ENCODE peak calls at places on chromosomes 6 and 20, in ten cellular contexts. One of them, this sample, is unnamed.

GRCh38 chr6:25370175-25371036 is 91.2 kb downstream of the CARMIL1 start:
- DNase-seq in right atrium auricular region: no peak
- DNase-seq in osteoblast: no peak
- DNase-seq in transverse colon: peak; percentile 35
- DNase-seq in fibroblast of the aortic adventitia: no peak
- DNase-seq in PC-9: no peak
- DNase-seq in psoas muscle: no peak
- DNase-seq in cardiac fibroblast: no peak
- DNase-seq in fibroblast of pulmonary artery: no peak
- DNase-seq in ovary: no peak
- DNase-seq in this sample: no peak

GRCh38 chr6:125802943-125803377 is 12.2 kb downstream of the NCOA7 start:
- DNase-seq in right atrium auricular region: no peak
- DNase-seq in osteoblast: no peak
- DNase-seq in transverse colon: no peak
- DNase-seq in fibroblast of the aortic adventitia: peak; percentile 51
- DNase-seq in PC-9: no peak
- DNase-seq in psoas muscle: no peak
- DNase-seq in cardiac fibroblast: no peak
- DNase-seq in fibroblast of pulmonary artery: peak; percentile 58
- DNase-seq in ovary: no peak
- DNase-seq in this sample: no peak

GRCh38 chr20:17504326-17504897 is 26.8 kb downstream of the BFSP1 start:
- DNase-seq in right atrium auricular region: no peak
- DNase-seq in osteoblast: no peak
- DNase-seq in transverse colon: no peak
- DNase-seq in fibroblast of the aortic adventitia: peak; percentile 10
- DNase-seq in PC-9: peak; percentile 17
- DNase-seq in psoas muscle: no peak
- DNase-seq in cardiac fibroblast: no peak
- DNase-seq in fibroblast of pulmonary artery: no peak
- DNase-seq in ovary: peak; percentile 42
- DNase-seq in this sample: no peak

GRCh38 chr6:109869398-109870165 is 108.5 kb upstream of the GPR6 start:
- DNase-seq in right atrium auricular region: no peak
- DNase-seq in osteoblast: no peak
- DNase-seq in transverse colon: no peak
- DNase-seq in fibroblast of the aortic adventitia: peak; percentile 29
- DNase-seq in PC-9: no peak
- DNase-seq in psoas muscle: no peak
- DNase-seq in cardiac fibroblast: peak; percentile 14
- DNase-seq in fibroblast of pulmonary artery: peak; percentile 20
- DNase-seq in ovary: peak; percentile 60
- DNase-seq in this sample: no peak

GRCh38 chr6:139577124-139577800 is 202.8 kb upstream of the CITED2 start:
- DNase-seq in right atrium auricular region: no peak
- DNase-seq in osteoblast: no peak
- DNase-seq in transverse colon: no peak
- DNase-seq in fibroblast of the aortic adventitia: no peak
- DNase-seq in PC-9: no peak
- DNase-seq in psoas muscle: no peak
- DNase-seq in cardiac fibroblast: no peak
- DNase-seq in fibroblast of pulmonary artery: no peak
- DNase-seq in ovary: peak; percentile 36
- DNase-seq in this sample: no peak

GRCh38 chr6:119443993-119444641 is 94.6 kb upstream of the MAN1A1 start:
- DNase-seq in right atrium auricular region: no peak
- DNase-seq in osteoblast: peak; percentile 64
- DNase-seq in transverse colon: no peak
- DNase-seq in fibroblast of the aortic adventitia: peak; percentile 48
- DNase-seq in PC-9: no peak
- DNase-seq in psoas muscle: no peak
- DNase-seq in cardiac fibroblast: peak; percentile 37
- DNase-seq in fibroblast of pulmonary artery: peak; percentile 51
- DNase-seq in ovary: no peak
- DNase-seq in this sample: peak; percentile 35

GRCh38 chr20:36334281-36335075 is 28.3 kb downstream of the DLGAP4 start:
- DNase-seq in right atrium auricular region: no peak
- DNase-seq in osteoblast: peak; percentile 50
- DNase-seq in transverse colon: no peak
- DNase-seq in fibroblast of the aortic adventitia: no peak
- DNase-seq in PC-9: no peak
- DNase-seq in psoas muscle: no peak
- DNase-seq in cardiac fibroblast: no peak
- DNase-seq in fibroblast of pulmonary artery: no peak
- DNase-seq in ovary: no peak
- DNase-seq in this sample: no peak

GRCh38 chr6:164859791-164860190 is 449.6 kb downstream of the C6orf118 start:
- DNase-seq in right atrium auricular region: no peak
- DNase-seq in osteoblast: no peak
- DNase-seq in transverse colon: no peak
- DNase-seq in fibroblast of the aortic adventitia: no peak
- DNase-seq in PC-9: no peak
- DNase-seq in psoas muscle: no peak
- DNase-seq in cardiac fibroblast: no peak
- DNase-seq in fibroblast of pulmonary artery: no peak
- DNase-seq in ovary: no peak
- DNase-seq in this sample: peak; percentile 32

GRCh38 chr6:43803055-43803782 is 33.2 kb downstream of the VEGFA start:
- DNase-seq in right atrium auricular region: peak; percentile 62
- DNase-seq in osteoblast: no peak
- DNase-seq in transverse colon: no peak
- DNase-seq in fibroblast of the aortic adventitia: peak; percentile 65
- DNase-seq in PC-9: no peak
- DNase-seq in psoas muscle: no peak
- DNase-seq in cardiac fibroblast: peak; percentile 42
- DNase-seq in fibroblast of pulmonary artery: peak; percentile 52
- DNase-seq in ovary: no peak
- DNase-seq in this sample: peak; percentile 52

GRCh38 chr20:17859002-17859615 is 109.5 kb downstream of the SNX5 start:
- DNase-seq in right atrium auricular region: no peak
- DNase-seq in osteoblast: no peak
- DNase-seq in transverse colon: no peak
- DNase-seq in fibroblast of the aortic adventitia: no peak
- DNase-seq in PC-9: no peak
- DNase-seq in psoas muscle: no peak
- DNase-seq in cardiac fibroblast: no peak
- DNase-seq in fibroblast of pulmonary artery: no peak
- DNase-seq in ovary: no peak
- DNase-seq in this sample: no peak

GRCh38 chr20:1473821-1474220 is 7.2 kb upstream of the NSFL1C start:
- DNase-seq in right atrium auricular region: no peak
- DNase-seq in osteoblast: no peak
- DNase-seq in transverse colon: no peak
- DNase-seq in fibroblast of the aortic adventitia: no peak
- DNase-seq in PC-9: no peak
- DNase-seq in psoas muscle: no peak
- DNase-seq in cardiac fibroblast: no peak
- DNase-seq in fibroblast of pulmonary artery: no peak
- DNase-seq in ovary: no peak
- DNase-seq in this sample: no peak

GRCh38 chr20:62133051-62133845 is 9.9 kb downstream of the PSMA7 start:
- DNase-seq in right atrium auricular region: no peak
- DNase-seq in osteoblast: peak; percentile 94
- DNase-seq in transverse colon: no peak
- DNase-seq in fibroblast of the aortic adventitia: no peak
- DNase-seq in PC-9: no peak
- DNase-seq in psoas muscle: peak; percentile 48
- DNase-seq in cardiac fibroblast: no peak
- DNase-seq in fibroblast of pulmonary artery: no peak
- DNase-seq in ovary: no peak
- DNase-seq in this sample: no peak

GRCh38 chr20:62129731-62130531 is 7.7 kb downstream of the LSM14B start:
- DNase-seq in right atrium auricular region: no peak
- DNase-seq in osteoblast: peak; percentile 63
- DNase-seq in transverse colon: no peak
- DNase-seq in fibroblast of the aortic adventitia: no peak
- DNase-seq in PC-9: no peak
- DNase-seq in psoas muscle: no peak
- DNase-seq in cardiac fibroblast: no peak
- DNase-seq in fibroblast of pulmonary artery: no peak
- DNase-seq in ovary: no peak
- DNase-seq in this sample: no peak

GRCh38 chr20:62132421-62132820 is 10.1 kb downstream of the LSM14B start:
- DNase-seq in right atrium auricular region: peak; percentile 73
- DNase-seq in osteoblast: no peak
- DNase-seq in transverse colon: no peak
- DNase-seq in fibroblast of the aortic adventitia: no peak
- DNase-seq in PC-9: no peak
- DNase-seq in psoas muscle: peak; percentile 56
- DNase-seq in cardiac fibroblast: no peak
- DNase-seq in fibroblast of pulmonary artery: no peak
- DNase-seq in ovary: no peak
- DNase-seq in this sample: no peak

GRCh38 chr20:62133864-62134263 is 9.3 kb downstream of the PSMA7 start:
- DNase-seq in right atrium auricular region: no peak
- DNase-seq in osteoblast: peak; percentile 89
- DNase-seq in transverse colon: no peak
- DNase-seq in fibroblast of the aortic adventitia: no peak
- DNase-seq in PC-9: no peak
- DNase-seq in psoas muscle: no peak
- DNase-seq in cardiac fibroblast: no peak
- DNase-seq in fibroblast of pulmonary artery: no peak
- DNase-seq in ovary: no peak
- DNase-seq in this sample: no peak

DNA sequence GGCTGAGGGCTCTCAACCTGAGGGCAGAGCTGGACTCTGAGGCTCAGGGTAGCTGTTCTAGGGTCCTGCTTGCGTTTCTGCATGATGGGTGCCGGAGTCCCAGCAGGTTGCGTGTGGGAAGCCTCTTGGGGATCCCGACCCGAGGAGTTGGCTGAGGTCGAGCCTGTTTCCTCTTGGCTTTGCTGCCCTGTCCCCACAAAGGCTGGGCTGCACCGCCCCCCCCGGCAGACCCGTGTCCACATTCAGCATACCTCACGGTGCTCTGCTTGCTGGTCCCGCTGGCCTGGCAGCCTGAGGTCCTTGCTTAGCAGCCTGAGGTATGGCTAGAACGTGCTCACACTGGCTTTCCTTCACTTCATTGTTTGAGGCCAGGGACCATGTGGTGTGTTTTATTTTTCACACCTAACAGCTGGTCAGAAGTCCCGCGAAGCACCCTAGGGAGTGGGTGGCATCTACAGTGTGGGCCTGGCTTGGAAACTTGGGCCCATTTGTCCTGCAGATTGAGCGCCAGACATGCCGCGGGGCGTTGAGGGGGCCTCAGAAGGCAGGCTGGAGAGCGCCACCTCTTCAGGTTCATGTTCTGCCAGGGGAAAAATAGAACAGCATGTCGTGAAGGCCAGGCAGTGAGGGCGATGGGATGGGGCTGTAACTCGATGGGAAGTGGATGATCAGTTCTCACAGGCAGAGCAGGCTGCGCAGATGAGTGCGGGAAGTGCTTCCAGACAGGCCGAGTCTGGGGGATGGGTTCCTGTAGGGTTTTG is 9.5 kb downstream of the LSM14B start:
- DNase-seq in right atrium auricular region: no peak
- DNase-seq in osteoblast: peak; percentile 42
- DNase-seq in transverse colon: no peak
- DNase-seq in fibroblast of the aortic adventitia: no peak
- DNase-seq in PC-9: no peak
- DNase-seq in psoas muscle: no peak
- DNase-seq in cardiac fibroblast: no peak
- DNase-seq in fibroblast of pulmonary artery: no peak
- DNase-seq in ovary: no peak
- DNase-seq in this sample: no peak
- TF ChIP-seq CTCF in right atrium auricular region: no peak
- TF ChIP-seq CTCF in osteoblast: no peak
- TF ChIP-seq CTCF in transverse colon: no peak
- TF ChIP-seq CTCF in fibroblast of the aortic adventitia: no peak
- TF ChIP-seq CTCF in PC-9: no peak
- TF ChIP-seq CTCF in psoas muscle: no peak
- TF ChIP-seq CTCF in cardiac fibroblast: no peak
- TF ChIP-seq CTCF in fibroblast of pulmonary artery: no peak
- TF ChIP-seq CTCF in ovary: no peak
- TF ChIP-seq CTCF in this sample: no peak

DNA sequence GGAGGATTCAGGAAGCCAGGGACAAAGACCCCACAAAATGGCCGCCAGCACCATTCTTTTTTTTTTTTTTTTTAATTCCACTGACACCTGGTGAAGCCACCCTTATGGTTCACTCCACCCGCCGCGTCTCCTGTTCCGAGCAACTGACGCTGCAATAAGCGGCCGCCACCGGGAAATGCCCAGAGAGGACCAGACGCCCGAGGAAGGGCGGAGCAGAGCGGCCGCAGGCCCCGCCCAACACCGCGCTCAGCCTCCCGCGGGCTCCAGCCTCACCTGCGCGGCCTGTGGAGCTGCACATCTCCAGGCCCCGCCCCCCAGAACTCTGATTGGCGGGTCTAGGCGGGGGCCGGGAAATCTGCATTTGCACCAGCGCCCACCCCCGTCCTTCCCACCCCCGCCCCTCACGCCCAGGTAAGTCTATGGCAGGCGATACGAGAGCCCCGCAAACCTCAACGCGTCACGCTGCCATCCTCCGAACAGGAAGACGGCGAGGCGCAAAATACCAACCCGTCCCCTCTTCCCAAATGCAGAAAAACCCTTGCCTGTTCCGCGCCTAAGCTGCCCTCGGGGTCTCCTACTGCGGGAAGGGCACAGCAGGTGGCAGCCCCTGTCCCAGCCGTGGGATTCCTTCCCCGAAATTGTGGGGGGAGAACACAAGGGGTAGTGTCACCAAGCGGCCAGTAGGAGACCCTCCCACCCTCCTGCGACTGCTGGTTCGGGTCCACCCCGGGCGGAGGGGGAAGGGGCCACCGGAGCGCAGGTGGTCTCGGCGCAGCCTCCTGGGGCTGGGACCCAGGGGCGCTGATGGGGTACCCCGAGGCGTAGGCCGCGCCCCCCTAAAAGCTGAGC is 948 bp downstream of the ATP9A start:
- DNase-seq in right atrium auricular region: peak; percentile 61
- DNase-seq in osteoblast: peak; percentile 90
- DNase-seq in transverse colon: peak; percentile 93
- DNase-seq in fibroblast of the aortic adventitia: peak; percentile 16
- DNase-seq in PC-9: peak; percentile 94
- DNase-seq in psoas muscle: peak; percentile 70
- DNase-seq in cardiac fibroblast: peak; percentile 22
- DNase-seq in fibroblast of pulmonary artery: peak; percentile 14
- DNase-seq in ovary: peak; percentile 75
- DNase-seq in this sample: peak; percentile 88
- TF ChIP-seq CTCF in right atrium auricular region: no peak
- TF ChIP-seq CTCF in osteoblast: peak; percentile 17
- TF ChIP-seq CTCF in transverse colon: peak; percentile 33
- TF ChIP-seq CTCF in fibroblast of the aortic adventitia: peak; percentile 49
- TF ChIP-seq CTCF in PC-9: peak; percentile 66
- TF ChIP-seq CTCF in psoas muscle: no peak
- TF ChIP-seq CTCF in cardiac fibroblast: peak; percentile 31
- TF ChIP-seq CTCF in fibroblast of pulmonary artery: peak; percentile 33
- TF ChIP-seq CTCF in ovary: peak; percentile 21
- TF ChIP-seq CTCF in this sample: peak; percentile 19

GRCh38 chr20:48350291-48350988 is 477.4 kb downstream of the PREX1 start:
- DNase-seq in right atrium auricular region: no peak
- DNase-seq in osteoblast: peak; percentile 38
- DNase-seq in transverse colon: no peak
- DNase-seq in fibroblast of the aortic adventitia: no peak
- DNase-seq in PC-9: no peak
- DNase-seq in psoas muscle: no peak
- DNase-seq in cardiac fibroblast: no peak
- DNase-seq in fibroblast of pulmonary artery: peak; percentile 10
- DNase-seq in ovary: no peak
- DNase-seq in this sample: peak; percentile 10
- TF ChIP-seq CTCF in right atrium auricular region: no peak
- TF ChIP-seq CTCF in osteoblast: peak; percentile 22
- TF ChIP-seq CTCF in transverse colon: no peak
- TF ChIP-seq CTCF in fibroblast of the aortic adventitia: no peak
- TF ChIP-seq CTCF in PC-9: peak; percentile 37
- TF ChIP-seq CTCF in psoas muscle: peak; percentile 6
- TF ChIP-seq CTCF in cardiac fibroblast: no peak
- TF ChIP-seq CTCF in fibroblast of pulmonary artery: peak; percentile 8
- TF ChIP-seq CTCF in ovary: no peak
- TF ChIP-seq CTCF in this sample: peak; percentile 17

GRCh38 chr20:48578397-48579098 is 249.3 kb downstream of the PREX1 start:
- DNase-seq in right atrium auricular region: no peak
- DNase-seq in osteoblast: no peak
- DNase-seq in transverse colon: no peak
- DNase-seq in fibroblast of the aortic adventitia: no peak
- DNase-seq in PC-9: no peak
- DNase-seq in psoas muscle: no peak
- DNase-seq in cardiac fibroblast: no peak
- DNase-seq in fibroblast of pulmonary artery: no peak
- DNase-seq in ovary: no peak
- DNase-seq in this sample: no peak
- TF ChIP-seq CTCF in right atrium auricular region: no peak
- TF ChIP-seq CTCF in osteoblast: no peak
- TF ChIP-seq CTCF in transverse colon: no peak
- TF ChIP-seq CTCF in fibroblast of the aortic adventitia: no peak
- TF ChIP-seq CTCF in PC-9: peak; percentile 55
- TF ChIP-seq CTCF in psoas muscle: no peak
- TF ChIP-seq CTCF in cardiac fibroblast: no peak
- TF ChIP-seq CTCF in fibroblast of pulmonary artery: no peak
- TF ChIP-seq CTCF in ovary: no peak
- TF ChIP-seq CTCF in this sample: no peak

This sample was measured in MCF 10A.